ENCODE peak calls at places on chromosomes 4 and X, in six cellular contexts. V is neural progenitor cell, L is A549, Z is pancreas, W is right atrium auricular region, P is H9. S is an unnamed sample.

GRCh38 chrX:108020631-108021030 is 24.2 kb upstream of the VSIG1 start:
- DNase-seq in W (no peak), Z (no peak), L (peak), V (peak), P (no peak), S (peak)

GRCh38 chrX:153662266-153662665 is 11.3 kb downstream of the PNCK start:
- DNase-seq in W (no peak), V (peak), L (peak), P (peak), Z (peak), S (peak)

GRCh38 chrX:38236901-38237615 is 16.4 kb upstream of the SRPX start:
- DNase-seq in Z (no peak), L (no peak), P (no peak), W (no peak), V (no peak), S (no peak)

GRCh38 chr4:94758700-94759399 is 1.1 kb downstream of the BMPR1B start:
- DNase-seq in Z (no peak), P (peak), W (no peak), V (peak), L (peak), S (peak)

GRCh38 chr4:83107636-83108035 is 6.9 kb downstream of the PLAC8 start:
- DNase-seq in Z (no peak), L (no peak), W (no peak), V (no peak), P (no peak), S (no peak)

GRCh38 chrX:19867411-19867732 is 20.0 kb downstream of the SH3KBP1 start:
- DNase-seq in V (no peak), P (no peak), W (no peak), Z (no peak), L (no peak), S (no peak)

GRCh38 chrX:130114141-130114561 is 3.9 kb upstream of the ELF4 start:
- DNase-seq in V (no peak), Z (no peak), P (no peak), L (no peak), W (no peak), S (no peak)

GRCh38 chr4:153522800-153523089 is 56.6 kb downstream of the TMEM131L start:
- DNase-seq in L (no peak), V (no peak), P (no peak), W (no peak), Z (no peak), S (no peak)

GRCh38 chrX:104420907-104421306 is 145.1 kb upstream of the IL1RAPL2 start:
- DNase-seq in P (no peak), W (no peak), Z (no peak), L (no peak), V (no peak), S (no peak)

GRCh38 chr4:137614491-137614890 is 82.2 kb upstream of the PCDH18 start:
- DNase-seq in V (no peak), P (no peak), L (no peak), W (no peak), Z (no peak), S (no peak)

GRCh38 chr4:81369898-81370297 is 101.8 kb downstream of the RASGEF1B start:
- DNase-seq in W (no peak), V (no peak), L (no peak), Z (no peak), P (no peak), S (no peak)

GRCh38 chr4:154329939-154330338 is 161.7 kb downstream of the DCHS2 start:
- DNase-seq in W (peak), V (no peak), Z (no peak), L (no peak), P (no peak), S (no peak)

GRCh38 chrX:97995834-97996233 is 1112.1 kb downstream of the RPA4 start:
- DNase-seq in W (no peak), P (no peak), L (no peak), V (no peak), Z (no peak), S (no peak)

GRCh38 chrX:39591099-39591498 is 506.7 kb downstream of the BCOR start:
- DNase-seq in W (no peak), V (no peak), Z (no peak), L (no peak), P (no peak), S (no peak)

GRCh38 chrX:50838820-50839600 is 25.0 kb upstream of the SHROOM4 start:
- DNase-seq in L (no peak), Z (no peak), V (no peak), P (no peak), W (no peak), S (no peak)

GRCh38 chrX:38060331-38060878 is 54.1 kb downstream of the SYTL5 start:
- DNase-seq in Z (no peak), W (no peak), P (no peak), L (no peak), V (no peak), S (no peak)

GRCh38 chr4:2837904-2838496 is 5.6 kb upstream of the ADD1 start:
- DNase-seq in P (no peak), Z (no peak), L (no peak), W (peak), V (no peak), S (peak)

GRCh38 chrX:13177921-13178320 is 133.5 kb upstream of the FAM9C start:
- DNase-seq in V (no peak), L (no peak), P (no peak), W (no peak), Z (no peak), S (no peak)
- H3K27ac ChIP-seq in V (no peak), L (no peak), P (no peak), W (no peak), Z (no peak), S (no peak)

GRCh38 chrX:68090266-68090665 is 343.0 kb downstream of the OPHN1 start:
- DNase-seq in V (no peak), Z (no peak), L (peak), W (no peak), P (no peak), S (no peak)
- TF ChIP-seq CTCF in V (peak), Z (no peak), L (no peak), W (peak), P (peak), S (peak)

GRCh38 chrX:41452565-41452964 is 5.4 kb downstream of the NYX start:
- DNase-seq in Z (no peak), V (no peak), L (no peak), W (no peak), P (no peak), S (no peak)
- H3K27ac ChIP-seq in Z (no peak), V (no peak), L (no peak), W (no peak), P (no peak), S (no peak)

GRCh38 chr4:6907658-6908191 is 1.9 kb upstream of the TBC1D14 start:
- DNase-seq in L (peak), W (no peak), V (peak), Z (peak), P (peak), S (peak)

GRCh38 chr4:6909970-6910339 is 329 bp downstream of the TBC1D14 start:
- DNase-seq in P (no peak), W (no peak), L (no peak), Z (no peak), V (peak), S (peak)

GRCh38 chr4:6910340-6910959 is 824 bp downstream of the TBC1D14 start:
- DNase-seq in V (peak), W (no peak), L (peak), Z (peak), P (no peak), S (peak)

GRCh38 chr4:6908397-6909112 is 1.1 kb upstream of the TBC1D14 start:
- DNase-seq in Z (peak), W (no peak), P (no peak), V (no peak), L (no peak), S (no peak)

GRCh38 chr4:6909113-6909969 is at the start of gene TBC1D14:
- DNase-seq in W (peak), V (peak), L (peak), Z (peak), P (peak), S (peak)
- TF ChIP-seq CTCF in W (peak), V (peak), L (no peak), Z (no peak), P (peak), S (peak)

S was measured in endodermal cell.